ENCODE peak calls at places on chromosome 20, in five cellular contexts. One of them, this sample, is unnamed.

GRCh38 chr20:23546435-23547144 is 21.7 kb downstream of the CST9L start:
- DNase-seq in GM12878: no peak
- DNase-seq in HepG2: no peak
- DNase-seq in H1: no peak
- DNase-seq in A549: no peak
- DNase-seq in this sample: no peak

GRCh38 chr20:17024513-17025105 is 202.2 kb upstream of the PCSK2 start:
- DNase-seq in HepG2: peak
- DNase-seq in H1: peak
- DNase-seq in GM12878: no peak
- DNase-seq in A549: peak
- DNase-seq in this sample: no peak

GRCh38 chr20:23566199-23566932 is 1.9 kb downstream of the CST9L start:
- DNase-seq in H1: no peak
- DNase-seq in GM12878: no peak
- DNase-seq in HepG2: no peak
- DNase-seq in A549: no peak
- DNase-seq in this sample: no peak

GRCh38 chr20:23231561-23232218 is 118.9 kb upstream of the NXT1 start:
- DNase-seq in A549: no peak
- DNase-seq in HepG2: peak
- DNase-seq in H1: no peak
- DNase-seq in GM12878: no peak
- DNase-seq in this sample: no peak

GRCh38 chr20:32681175-32682084 is 7.7 kb upstream of the C20orf203 start:
- DNase-seq in A549: no peak
- DNase-seq in HepG2: no peak
- DNase-seq in GM12878: no peak
- DNase-seq in H1: peak
- DNase-seq in this sample: peak

GRCh38 chr20:51608060-51608459 is 65.5 kb upstream of the NFATC2 start:
- DNase-seq in GM12878: no peak
- DNase-seq in A549: no peak
- DNase-seq in HepG2: no peak
- DNase-seq in H1: no peak
- DNase-seq in this sample: no peak

GRCh38 chr20:23130622-23130916 is 44.4 kb upstream of the CD93 start:
- DNase-seq in H1: no peak
- DNase-seq in HepG2: no peak
- DNase-seq in A549: no peak
- DNase-seq in GM12878: no peak
- DNase-seq in this sample: no peak

GRCh38 chr20:63974402-63975200 is 4.8 kb downstream of the SAMD10 start:
- DNase-seq in H1: no peak
- DNase-seq in HepG2: no peak
- DNase-seq in A549: no peak
- DNase-seq in GM12878: no peak
- DNase-seq in this sample: no peak

GRCh38 chr20:25695532-25696383 is 895 bp downstream of the ZNF337 start:
- DNase-seq in HepG2: no peak
- DNase-seq in A549: no peak
- DNase-seq in H1: no peak
- DNase-seq in GM12878: no peak
- DNase-seq in this sample: no peak

GRCh38 chr20:19850190-19850533 is 92.1 kb downstream of the RIN2 start:
- DNase-seq in GM12878: no peak
- DNase-seq in HepG2: no peak
- DNase-seq in A549: no peak
- DNase-seq in H1: no peak
- DNase-seq in this sample: no peak

GRCh38 chr20:11274137-11274536 is 600.3 kb upstream of the JAG1 start:
- DNase-seq in A549: peak
- DNase-seq in HepG2: peak
- DNase-seq in GM12878: no peak
- DNase-seq in H1: no peak
- DNase-seq in this sample: peak

GRCh38 chr20:58585753-58586540 is 65.1 kb upstream of the STX16 start:
- DNase-seq in A549: no peak
- DNase-seq in H1: no peak
- DNase-seq in GM12878: no peak
- DNase-seq in HepG2: no peak
- DNase-seq in this sample: no peak

GRCh38 chr20:64033981-64034493 is 1.9 kb upstream of the C20orf204 start:
- DNase-seq in HepG2: no peak
- DNase-seq in GM12878: no peak
- DNase-seq in H1: no peak
- DNase-seq in A549: no peak
- DNase-seq in this sample: no peak

GRCh38 chr20:41770427-41770826 is 152.2 kb upstream of the CHD6 start:
- DNase-seq in GM12878: no peak
- DNase-seq in H1: no peak
- DNase-seq in A549: no peak
- DNase-seq in HepG2: no peak
- DNase-seq in this sample: no peak

GRCh38 chr20:42604998-42605970 is 584.4 kb downstream of the PTPRT start:
- DNase-seq in A549: no peak
- DNase-seq in GM12878: no peak
- DNase-seq in H1: no peak
- DNase-seq in HepG2: no peak
- DNase-seq in this sample: no peak

GRCh38 chr20:50720582-50720981 is 10.8 kb upstream of the PARD6B start:
- DNase-seq in A549: no peak
- DNase-seq in H1: no peak
- DNase-seq in GM12878: no peak
- DNase-seq in HepG2: no peak
- DNase-seq in this sample: no peak

GRCh38 chr20:58719971-58720371 is 27.4 kb downstream of the NPEPL1 start:
- DNase-seq in H1: no peak
- DNase-seq in A549: no peak
- DNase-seq in HepG2: no peak
- DNase-seq in GM12878: no peak
- DNase-seq in this sample: no peak

GRCh38 chr20:14127831-14128230 is 132.5 kb downstream of the MACROD2 start:
- DNase-seq in GM12878: no peak
- DNase-seq in A549: no peak
- DNase-seq in H1: no peak
- DNase-seq in HepG2: no peak
- DNase-seq in this sample: no peak

GRCh38 chr20:61306935-61307475 is 54.9 kb downstream of the CDH4 start:
- DNase-seq in GM12878: no peak
- DNase-seq in H1: no peak
- DNase-seq in A549: no peak
- DNase-seq in HepG2: no peak
- DNase-seq in this sample: no peak

GRCh38 chr20:47318596-47319516 is 37.6 kb downstream of the ZMYND8 start:
- DNase-seq in HepG2: peak
- DNase-seq in H1: no peak
- DNase-seq in A549: peak
- DNase-seq in GM12878: no peak
- DNase-seq in this sample: peak

GRCh38 chr20:31720486-31721407 is 1.9 kb downstream of the BCL2L1 start:
- DNase-seq in HepG2: peak
- DNase-seq in H1: no peak
- DNase-seq in GM12878: no peak
- DNase-seq in A549: no peak
- DNase-seq in this sample: peak

GRCh38 chr20:64196831-64197418 is 32.7 kb downstream of the MYT1 start:
- DNase-seq in A549: no peak
- DNase-seq in H1: no peak
- DNase-seq in HepG2: no peak
- DNase-seq in GM12878: no peak
- DNase-seq in this sample: no peak

GRCh38 chr20:40718214-40718949 is 29.3 kb upstream of the MAFB start:
- DNase-seq in HepG2: no peak
- DNase-seq in GM12878: no peak
- DNase-seq in H1: no peak
- DNase-seq in A549: no peak
- DNase-seq in this sample: no peak

GRCh38 chr20:19735446-19735845 is 22.6 kb upstream of the RIN2 start:
- DNase-seq in HepG2: peak
- DNase-seq in H1: no peak
- DNase-seq in A549: peak
- DNase-seq in GM12878: peak
- DNase-seq in this sample: no peak

GRCh38 chr20:2749951-2750342 is 50.5 kb downstream of the CPXM1 start:
- DNase-seq in GM12878: no peak
- DNase-seq in H1: no peak
- DNase-seq in HepG2: no peak
- DNase-seq in A549: no peak
- DNase-seq in this sample: no peak

GRCh38 chr20:51760905-51761544 is 7.2 kb downstream of the ATP9A start:
- DNase-seq in A549: no peak
- DNase-seq in HepG2: peak
- DNase-seq in H1: peak
- DNase-seq in GM12878: no peak
- DNase-seq in this sample: no peak

GRCh38 chr20:50277460-50278376 is 87.1 kb downstream of the CEBPB start:
- DNase-seq in H1: no peak
- DNase-seq in GM12878: no peak
- DNase-seq in A549: no peak
- DNase-seq in HepG2: no peak
- DNase-seq in this sample: no peak

GRCh38 chr20:51541189-51542032 is 1.1 kb downstream of the NFATC2 start:
- DNase-seq in HepG2: peak
- DNase-seq in A549: no peak
- DNase-seq in H1: no peak
- DNase-seq in GM12878: no peak
- DNase-seq in this sample: peak

GRCh38 chr20:63272105-63273078 is at the start of gene ARFGAP1:
- DNase-seq in HepG2: peak
- DNase-seq in GM12878: peak
- DNase-seq in A549: peak
- DNase-seq in H1: no peak
- DNase-seq in this sample: peak

GRCh38 chr20:15584507-15584906 is 988.7 kb downstream of the KIF16B start:
- DNase-seq in GM12878: no peak
- DNase-seq in HepG2: no peak
- DNase-seq in H1: no peak
- DNase-seq in A549: no peak
- DNase-seq in this sample: no peak

GRCh38 chr20:51005214-51005613 is 17.7 kb downstream of the KCNG1 start:
- DNase-seq in A549: no peak
- DNase-seq in H1: no peak
- DNase-seq in GM12878: no peak
- DNase-seq in HepG2: no peak
- DNase-seq in this sample: no peak

GRCh38 chr20:50496773-50497375 is 13.3 kb upstream of the PTPN1 start:
- DNase-seq in GM12878: no peak
- DNase-seq in A549: no peak
- DNase-seq in H1: no peak
- DNase-seq in HepG2: no peak
- DNase-seq in this sample: no peak

GRCh38 chr20:43605715-43606114 is 15.0 kb downstream of the IFT52 start:
- DNase-seq in A549: no peak
- DNase-seq in H1: no peak
- DNase-seq in HepG2: no peak
- DNase-seq in GM12878: no peak
- DNase-seq in this sample: no peak

DNA sequence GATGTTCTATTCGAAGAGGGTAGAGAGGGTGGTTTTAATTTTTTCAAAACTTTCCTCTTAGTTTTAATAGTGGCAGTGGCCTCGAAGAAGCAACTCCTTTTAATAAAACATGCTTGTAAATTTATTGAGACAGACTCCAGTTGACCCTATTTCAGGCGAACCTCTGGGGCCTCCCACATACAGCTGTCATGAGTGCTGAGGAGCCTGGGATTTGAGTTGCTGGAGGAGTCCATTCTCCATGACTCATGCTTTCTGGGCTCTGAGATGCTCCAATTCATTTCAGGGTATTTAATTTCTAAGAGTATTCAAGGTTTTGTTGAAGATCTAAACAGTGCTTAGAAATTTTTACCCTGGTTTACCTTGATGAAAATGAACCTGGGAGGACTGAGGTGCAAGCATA is 580.4 kb downstream of the CBLN4 start:
- DNase-seq in H1: no peak
- DNase-seq in HepG2: no peak
- DNase-seq in A549: no peak
- DNase-seq in GM12878: no peak
- DNase-seq in this sample: no peak
- TF ChIP-seq HDAC2 in H1: no peak
- TF ChIP-seq HDAC2 in HepG2: no peak
- TF ChIP-seq HDAC2 in A549: no peak
- TF ChIP-seq HDAC2 in GM12878: no peak
- TF ChIP-seq HDAC2 in this sample: no peak

GRCh38 chr20:9615118-9615517 is 100.7 kb downstream of the LAMP5 start:
- DNase-seq in A549: no peak
- DNase-seq in H1: no peak
- DNase-seq in GM12878: no peak
- DNase-seq in HepG2: peak
- DNase-seq in this sample: no peak

GRCh38 chr20:9617062-9617461 is 102.7 kb downstream of the LAMP5 start:
- DNase-seq in GM12878: no peak
- DNase-seq in HepG2: peak
- DNase-seq in A549: peak
- DNase-seq in H1: no peak
- DNase-seq in this sample: peak

GRCh38 chr20:9616455-9616805 is 102.0 kb downstream of the LAMP5 start:
- DNase-seq in HepG2: no peak
- DNase-seq in GM12878: no peak
- DNase-seq in H1: no peak
- DNase-seq in A549: no peak
- DNase-seq in this sample: no peak

GRCh38 chr20:9615766-9616454 is 101.5 kb downstream of the LAMP5 start:
- DNase-seq in A549: no peak
- DNase-seq in GM12878: peak
- DNase-seq in HepG2: no peak
- DNase-seq in H1: no peak
- DNase-seq in this sample: no peak

DNA sequence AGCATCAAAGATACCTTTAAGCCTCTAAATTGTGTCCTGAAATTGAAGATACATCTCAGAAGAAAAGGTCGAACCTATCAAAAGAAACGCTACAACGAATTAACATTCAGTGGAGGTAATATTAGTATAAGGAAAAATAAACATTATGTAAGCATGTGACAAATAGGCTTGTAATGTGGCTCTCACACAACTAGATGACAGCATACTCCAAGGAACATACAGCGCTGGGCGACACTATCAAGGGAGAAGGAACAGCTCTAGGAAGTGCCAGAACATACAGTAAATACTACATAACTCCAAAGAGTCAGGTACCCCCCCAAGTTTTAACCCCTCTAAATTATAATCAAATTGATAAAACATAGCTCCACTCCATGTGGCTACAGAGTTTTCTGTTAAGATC is 103.5 kb downstream of the LAMP5 start:
- DNase-seq in A549: peak
- DNase-seq in GM12878: no peak
- DNase-seq in HepG2: peak
- DNase-seq in H1: no peak
- DNase-seq in this sample: no peak
- TF ChIP-seq HDAC2 in A549: no peak
- TF ChIP-seq HDAC2 in GM12878: no peak
- TF ChIP-seq HDAC2 in HepG2: no peak
- TF ChIP-seq HDAC2 in H1: no peak
- TF ChIP-seq HDAC2 in this sample: no peak

GRCh38 chr20:54137115-54137514 is 36.7 kb downstream of the CYP24A1 start:
- DNase-seq in HepG2: no peak
- DNase-seq in A549: no peak
- DNase-seq in H1: no peak
- DNase-seq in GM12878: no peak
- DNase-seq in this sample: no peak
- TF ChIP-seq HDAC2 in HepG2: no peak
- TF ChIP-seq HDAC2 in A549: no peak
- TF ChIP-seq HDAC2 in H1: no peak
- TF ChIP-seq HDAC2 in GM12878: no peak
- TF ChIP-seq HDAC2 in this sample: no peak

GRCh38 chr20:45450097-45450818 is 19.3 kb upstream of the WFDC2 start:
- DNase-seq in H1: no peak
- DNase-seq in A549: peak
- DNase-seq in GM12878: no peak
- DNase-seq in HepG2: peak
- DNase-seq in this sample: peak
- TF ChIP-seq HDAC2 in H1: no peak
- TF ChIP-seq HDAC2 in A549: no peak
- TF ChIP-seq HDAC2 in GM12878: no peak
- TF ChIP-seq HDAC2 in HepG2: no peak
- TF ChIP-seq HDAC2 in this sample: no peak

This sample was measured in K562.